ENCODE peak calls at places on chromosomes 7 and 10, in four cellular contexts. K is lower leg skin, W is K562, Y is vagina. U is an unnamed sample.

GRCh38 chr10:58950618-58951017 is 225.8 kb upstream of the PHYHIPL start:
- DNase-seq in K (no peak), Y (no peak), W (no peak), U (no peak)

GRCh38 chr10:34612446-34612845 is 202.7 kb downstream of the PARD3 start:
- DNase-seq in K (no peak), Y (no peak), W (no peak), U (no peak)

GRCh38 chr7:8255680-8256656 is 6.0 kb downstream of the ICA1 start:
- DNase-seq in Y (no peak), K (no peak), W (no peak), U (no peak)

GRCh38 chr7:50954716-50955115 is 172.0 kb upstream of the GRB10 start:
- DNase-seq in Y (no peak), W (no peak), K (no peak), U (no peak)

GRCh38 chr7:884191-885003 is 8.0 kb downstream of the GET4 start:
- DNase-seq in K (no peak), Y (no peak), W (no peak), U (peak)

GRCh38 chr7:13312327-13312726 is 624.9 kb downstream of the ARL4A start:
- DNase-seq in Y (no peak), W (no peak), K (no peak), U (no peak)

GRCh38 chr7:104628017-104628416 is 299.6 kb downstream of the LHFPL3 start:
- DNase-seq in W (no peak), K (no peak), Y (no peak), U (no peak)

GRCh38 chr7:158237672-158238335 is 349.8 kb downstream of the PTPRN2 start:
- DNase-seq in K (peak), Y (no peak), W (peak), U (no peak)

GRCh38 chr7:6232534-6232933 is 39.9 kb downstream of the CYTH3 start:
- DNase-seq in K (peak), W (peak), Y (no peak), U (peak)

GRCh38 chr7:83410989-83411591 is 237.8 kb downstream of the SEMA3E start:
- DNase-seq in W (peak), K (no peak), Y (no peak), U (no peak)

GRCh38 chr10:125911990-125912389 is 15.6 kb downstream of the FANK1 start:
- DNase-seq in Y (no peak), W (no peak), K (no peak), U (no peak)

GRCh38 chr10:132539894-132540293 is 2.3 kb downstream of the INPP5A start:
- DNase-seq in Y (no peak), W (no peak), K (no peak), U (no peak)
- TF ChIP-seq CTCF in Y (no peak), W (no peak), K (no peak), U (no peak)

GRCh38 chr7:116863168-116863670 is 832 bp downstream of the CAPZA2 start:
- DNase-seq in W (peak), Y (no peak), K (no peak), U (peak)

GRCh38 chr7:116859323-116859722 is 3.1 kb upstream of the CAPZA2 start:
- DNase-seq in K (no peak), Y (no peak), W (no peak), U (no peak)

GRCh38 chr7:116861717-116862116 is 670 bp upstream of the CAPZA2 start:
- DNase-seq in K (no peak), Y (no peak), W (no peak), U (no peak)

GRCh38 chr7:116864084-116864483 is 1.7 kb downstream of the CAPZA2 start:
- DNase-seq in Y (no peak), W (no peak), K (no peak), U (no peak)

DNA sequence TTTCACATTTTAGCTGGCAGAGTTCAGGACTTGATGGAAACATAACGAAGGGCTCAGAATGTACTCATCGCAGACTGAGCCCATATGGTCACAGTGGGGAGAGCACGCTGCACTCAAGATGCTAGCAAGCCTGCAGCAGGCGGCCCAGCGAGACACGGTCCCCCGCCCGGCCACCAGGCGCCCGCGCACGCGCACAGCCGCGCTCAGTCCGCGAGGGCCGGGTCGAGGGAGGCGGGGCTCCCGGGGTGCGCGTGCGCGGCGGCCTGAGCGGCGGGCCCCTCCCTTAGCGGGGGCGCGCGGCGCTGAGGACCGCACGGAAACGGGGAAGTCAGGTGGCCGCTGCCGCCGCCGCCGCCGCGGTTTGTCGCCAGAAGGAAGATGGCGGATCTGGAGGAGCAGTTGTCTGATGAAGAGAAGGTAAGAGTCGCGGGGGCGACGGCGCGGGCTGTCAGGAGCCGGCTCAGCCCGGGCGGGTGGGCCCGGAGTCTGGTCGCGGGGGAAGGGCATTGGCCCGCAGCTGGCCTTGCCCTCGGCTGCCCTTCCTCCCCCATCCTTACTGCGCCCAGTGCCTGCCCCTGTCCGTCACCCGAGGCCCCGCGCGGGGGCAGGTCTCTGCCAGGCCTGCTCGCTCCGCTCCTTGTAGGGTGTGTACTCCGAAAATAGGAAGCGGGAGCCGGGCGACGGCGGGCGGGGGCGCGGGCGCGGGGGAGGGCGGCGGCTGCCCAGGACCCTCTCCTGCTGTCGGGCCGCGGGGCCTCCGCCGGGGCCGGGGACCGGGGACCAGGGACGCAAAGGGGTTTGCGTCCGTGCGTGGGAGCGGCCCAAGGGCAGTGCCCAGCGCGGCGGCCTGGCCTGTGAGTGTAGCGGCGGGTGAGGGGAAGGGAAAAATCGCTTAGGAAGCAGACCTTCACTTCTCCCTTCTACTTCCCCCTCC is at the start of gene CAPZA2:
- DNase-seq in Y (no peak), W (peak), K (peak), U (peak)
- TF ChIP-seq POLR2A in Y (peak), W (peak), K (peak), U (no peak)

GRCh38 chr10:43105793-43106158 is 28.9 kb downstream of the RET start:
- DNase-seq in K (no peak), Y (no peak), W (no peak), U (no peak)
- TF ChIP-seq CTCF in K (no peak), Y (no peak), W (no peak), U (no peak)

GRCh38 chr10:12348870-12349627 is at the start of gene CAMK1D:
- DNase-seq in W (peak), K (peak), Y (no peak), U (peak)
- TF ChIP-seq POLR2A in W (no peak), K (no peak), Y (peak), U (peak)

GRCh38 chr10:97612386-97612785 is 20.9 kb downstream of the MORN4 start:
- DNase-seq in W (peak), K (no peak), Y (no peak), U (no peak)
- TF ChIP-seq CTCF in W (peak), K (no peak), Y (peak), U (peak)

DNA sequence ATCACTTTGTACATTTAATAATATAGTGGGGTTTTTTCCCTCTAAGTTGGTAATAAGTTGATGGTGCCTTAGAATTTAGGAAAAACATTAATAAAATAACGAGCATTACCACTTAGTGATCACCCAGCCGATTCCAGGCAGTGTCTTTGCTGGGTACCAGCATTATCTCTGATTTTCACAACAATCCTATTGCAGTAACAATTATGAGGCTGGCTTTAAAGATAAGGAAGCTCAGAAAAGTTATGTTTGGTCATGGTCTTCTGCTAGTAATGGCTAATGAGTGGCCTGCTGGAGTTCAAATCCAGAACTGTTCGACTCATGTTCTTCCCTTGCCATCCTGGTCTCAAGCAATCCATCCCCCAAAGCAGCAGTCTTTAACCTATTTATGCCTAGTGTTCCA is 127.9 kb downstream of the CNNM2 start:
- DNase-seq in K (no peak), W (no peak), Y (no peak), U (no peak)
- TF ChIP-seq POLR2A in K (no peak), W (no peak), Y (no peak), U (no peak)

GRCh38 chr10:83605783-83606182 is 533.5 kb upstream of the GHITM start:
- DNase-seq in W (no peak), K (no peak), Y (no peak), U (no peak)

GRCh38 chr10:83603708-83604107 is 535.6 kb upstream of the GHITM start:
- DNase-seq in W (no peak), Y (no peak), K (no peak), U (no peak)

GRCh38 chr10:83612050-83612449 is 527.3 kb upstream of the GHITM start:
- DNase-seq in Y (no peak), W (no peak), K (no peak), U (no peak)

GRCh38 chr10:83606275-83606674 is 533.0 kb upstream of the GHITM start:
- DNase-seq in W (no peak), Y (no peak), K (no peak), U (no peak)

GRCh38 chr10:83607959-83608745 is 531.2 kb upstream of the GHITM start:
- DNase-seq in W (no peak), Y (no peak), K (no peak), U (no peak)
- TF ChIP-seq CTCF in W (no peak), Y (no peak), K (no peak), U (no peak)

GRCh38 chr10:62082270-62082669 is 180.8 kb downstream of the ARID5B start:
- DNase-seq in Y (no peak), W (no peak), K (no peak), U (no peak)

GRCh38 chr10:62077330-62078015 is 176.0 kb downstream of the ARID5B start:
- DNase-seq in K (no peak), W (no peak), Y (no peak), U (no peak)

GRCh38 chr10:62080905-62081304 is 179.4 kb downstream of the ARID5B start:
- DNase-seq in K (no peak), Y (no peak), W (no peak), U (no peak)

GRCh38 chr10:62081322-62081945 is 179.9 kb downstream of the ARID5B start:
- DNase-seq in K (no peak), Y (no peak), W (no peak), U (no peak)

GRCh38 chr10:62079885-62080559 is 178.5 kb downstream of the ARID5B start:
- DNase-seq in W (no peak), K (no peak), Y (no peak), U (no peak)
- TF ChIP-seq POLR2A in W (no peak), K (no peak), Y (no peak), U (no peak)

DNA sequence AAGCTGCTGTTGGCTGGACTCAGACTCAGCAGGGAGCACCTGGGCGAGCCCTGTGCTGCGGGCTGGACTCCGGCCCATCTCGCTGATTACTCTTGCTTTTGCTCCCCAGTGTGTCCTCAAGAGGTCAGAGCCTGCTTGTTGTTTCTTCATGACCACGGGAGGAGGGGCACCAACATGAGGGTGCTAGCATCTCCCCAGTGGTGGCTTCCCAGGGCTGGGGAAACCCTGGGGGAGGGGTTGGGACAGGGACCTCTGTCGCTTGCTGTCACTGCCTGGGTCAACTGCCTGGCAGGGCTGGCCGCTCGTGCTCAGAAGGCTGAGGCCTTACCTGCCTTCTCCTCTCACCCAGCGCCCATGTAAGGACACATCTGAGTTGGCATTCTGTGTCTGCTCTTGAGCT is 152.3 kb upstream of the SHH start:
- DNase-seq in W (no peak), Y (no peak), K (peak), U (no peak)
- TF ChIP-seq CTCF in W (no peak), Y (no peak), K (no peak), U (no peak)